ENCODE peak calls at places on chromosomes 11 and 22, in five cellular contexts. B, X, O, S and Q are unnamed samples. For H3K4me1, the result is how much of the 10 kb centered on the place peaks cover.

GRCh38 chr11:64251986-64252837 is 882 bp downstream of the PLCB3 start:
- DNase-seq in B (peak), X (peak), O (no peak), S (no peak), Q (peak)

GRCh38 chr22:41919357-41920224 is 4.7 kb upstream of the SHISA8 start:
- DNase-seq in B (peak), X (peak), O (no peak), S (no peak), Q (peak)

GRCh38 chr22:32203181-32204105 is 1.4 kb downstream of the RFPL2 start:
- DNase-seq in B (no peak), X (no peak), O (no peak), S (peak), Q (no peak)

GRCh38 chr22:35065796-35066218 is at the start of gene ISX:
- DNase-seq in B (no peak), X (no peak), O (no peak), S (no peak), Q (no peak)

GRCh38 chr22:37533995-37534394 is 14.8 kb upstream of the CARD10 start:
- DNase-seq in B (no peak), X (peak), O (no peak), S (no peak), Q (peak)

GRCh38 chr11:61258546-61258945 is 17.6 kb downstream of the PGA5 start:
- DNase-seq in B (no peak), X (no peak), O (no peak), S (no peak), Q (no peak)

GRCh38 chr11:108069947-108070346 is 51.4 kb upstream of the ACAT1 start:
- DNase-seq in B (no peak), X (peak), O (no peak), S (no peak), Q (peak)

GRCh38 chr11:72278911-72279310 is 34.9 kb upstream of the PHOX2A start:
- DNase-seq in B (no peak), X (peak), O (no peak), S (no peak), Q (peak)

GRCh38 chr22:37559901-37560681 is at the start of gene CDC42EP1:
- DNase-seq in B (no peak), X (peak), O (peak), S (no peak), Q (peak)

GRCh38 chr11:112174789-112175595 is at the start of gene BCO2:
- DNase-seq in B (peak), X (peak), O (peak), S (peak), Q (peak)

GRCh38 chr11:35539781-35540281 is 14.4 kb upstream of the PAMR1 start:
- DNase-seq in B (no peak), X (peak), O (peak), S (no peak), Q (peak)

GRCh38 chr22:31136155-31136554 is 4.2 kb downstream of the PLA2G3 start:
- DNase-seq in B (no peak), X (no peak), O (no peak), S (no peak), Q (no peak)

GRCh38 chr11:87724358-87724757 is 450.9 kb downstream of the RAB38 start:
- DNase-seq in B (no peak), X (no peak), O (no peak), S (no peak), Q (no peak)

GRCh38 chr11:124174001-124174400 is 9.1 kb upstream of the OR10D3 start:
- DNase-seq in B (no peak), X (peak), O (no peak), S (no peak), Q (peak)

GRCh38 chr22:24451162-24451561 is 23.8 kb downstream of the ADORA2A start:
- DNase-seq in B (no peak), X (no peak), O (no peak), S (no peak), Q (no peak)

GRCh38 chr11:24478718-24479117 is 18.1 kb upstream of the LUZP2 start:
- DNase-seq in B (no peak), X (peak), O (no peak), S (no peak), Q (no peak)

GRCh38 chr11:69297926-69298777 is 4.2 kb downstream of the MYEOV start:
- DNase-seq in B (peak), X (peak), O (peak), S (no peak), Q (peak)

GRCh38 chr11:28799316-28799715 is 691.1 kb downstream of the METTL15 start:
- DNase-seq in B (no peak), X (no peak), O (no peak), S (no peak), Q (peak)

GRCh38 chr11:76210920-76211851 is 4.9 kb upstream of the WNT11 start:
- DNase-seq in B (no peak), X (no peak), O (peak), S (no peak), Q (no peak)
- H3K4me1 ChIP-seq in B (under half), X (under half), O (under half), S (half or more), Q (under half)

DNA sequence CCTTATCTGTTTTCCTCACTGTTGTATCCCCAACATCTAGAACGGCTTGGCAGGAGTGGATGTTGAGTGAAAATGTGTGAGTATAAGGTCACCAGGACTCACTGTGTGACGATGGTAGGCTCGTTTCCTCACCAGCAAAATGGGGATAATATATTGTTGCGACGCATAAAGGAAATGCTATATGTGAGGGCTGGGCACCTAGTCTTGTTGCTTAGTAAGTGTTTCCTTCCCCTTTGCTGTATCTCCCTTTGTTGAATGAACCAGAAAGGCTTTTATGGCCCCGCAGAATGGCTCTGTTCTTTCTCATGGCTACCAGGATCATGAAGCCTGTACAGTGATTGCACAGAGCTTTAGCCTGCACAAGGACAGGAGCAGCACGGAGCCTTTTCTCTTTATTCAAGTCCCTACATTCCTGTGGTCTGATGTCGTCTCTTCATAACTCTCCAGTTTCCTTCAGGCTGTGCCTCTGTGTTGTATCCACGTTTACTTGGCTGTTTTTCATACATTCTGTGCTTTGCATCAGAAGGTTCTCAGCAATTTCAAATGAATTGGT is 5.4 kb downstream of the TNRC6B start:
- DNase-seq in B (no peak), X (peak), O (no peak), S (no peak), Q (peak)
- H3K4me1 ChIP-seq in B (under half), X (half or more), O (under half), S (half or more), Q (half or more)

GRCh38 chr22:49404576-49405199 is 423.0 kb downstream of the BRD1 start:
- DNase-seq in B (no peak), X (no peak), O (no peak), S (no peak), Q (no peak)
- H3K4me1 ChIP-seq in B (under half), X (under half), O (under half), S (under half), Q (under half)

GRCh38 chr11:44944181-44944852 is 6.4 kb downstream of the TP53I11 start:
- DNase-seq in B (no peak), X (no peak), O (no peak), S (no peak), Q (no peak)
- H3K4me1 ChIP-seq in B (under half), X (half or more), O (under half), S (half or more), Q (under half)